ENCODE peak calls at places on chromosomes 7 and 10, in five cellular contexts. R, B, G, H and M are unnamed samples.

GRCh38 chr10:44931621-44932337 is 20.6 kb downstream of the TMEM72 start:
- DNase-seq in R (no peak), B (no peak), G (peak; percentile 61), H (no peak), M (no peak)

GRCh38 chr7:111018447-111018846 is 72.5 kb upstream of the LRRN3 start:
- DNase-seq in R (no peak), B (no peak), G (no peak), H (no peak), M (no peak)

GRCh38 chr10:113661332-113661731 is 2.5 kb downstream of the NRAP start:
- DNase-seq in R (no peak), B (no peak), G (no peak), H (no peak), M (no peak)

GRCh38 chr7:129908181-129908580 is 44.6 kb downstream of the UBE2H start:
- DNase-seq in R (no peak), B (peak; percentile 51), G (no peak), H (no peak), M (no peak)

GRCh38 chr10:24910574-24910973 is 41.8 kb downstream of the PRTFDC1 start:
- DNase-seq in R (no peak), B (no peak), G (no peak), H (no peak), M (no peak)

GRCh38 chr10:132551093-132551807 is 13.7 kb downstream of the INPP5A start:
- DNase-seq in R (peak; percentile 59), B (no peak), G (peak; percentile 61), H (no peak), M (peak; percentile 76)

GRCh38 chr10:65358565-65358964 is 1567.3 kb upstream of the LRRTM3 start:
- DNase-seq in R (no peak), B (peak; percentile 10), G (no peak), H (no peak), M (no peak)

GRCh38 chr7:74371381-74372059 is 82.2 kb upstream of the GTF2IRD1 start:
- DNase-seq in R (no peak), B (no peak), G (no peak), H (no peak), M (peak; percentile 55)

GRCh38 chr10:78581133-78581694 is 487.6 kb upstream of the ZMIZ1 start:
- DNase-seq in R (peak; percentile 26), B (no peak), G (no peak), H (no peak), M (no peak)

GRCh38 chr7:115059312-115059711 is 137.4 kb downstream of the MDFIC start:
- DNase-seq in R (no peak), B (peak; percentile 20), G (no peak), H (no peak), M (no peak)

GRCh38 chr7:44099669-44100068 is 4.5 kb upstream of the AEBP1 start:
- DNase-seq in R (no peak), B (peak; percentile 64), G (no peak), H (no peak), M (no peak)

GRCh38 chr7:44101966-44102845 is 1.9 kb upstream of the AEBP1 start:
- DNase-seq in R (no peak), B (peak; percentile 67), G (peak; percentile 65), H (no peak), M (no peak)

GRCh38 chr7:44102846-44103565 is 1.1 kb upstream of the AEBP1 start:
- DNase-seq in R (no peak), B (no peak), G (no peak), H (no peak), M (no peak)

GRCh38 chr7:44100458-44101303 is 3.5 kb upstream of the AEBP1 start:
- DNase-seq in R (no peak), B (peak; percentile 89), G (peak; percentile 65), H (no peak), M (no peak)

GRCh38 chr7:44101304-44101965 is 2.7 kb upstream of the AEBP1 start:
- DNase-seq in R (no peak), B (no peak), G (no peak), H (no peak), M (no peak)
- TF ChIP-seq CTCF in R (no peak), B (no peak), G (no peak), H (no peak), M (no peak)

GRCh38 chr10:117163061-117163953 is 25.2 kb upstream of the VAX1 start:
- DNase-seq in R (no peak), B (no peak), G (no peak), H (peak; percentile 73), M (no peak)
- TF ChIP-seq CTCF in R (no peak), B (no peak), G (no peak), H (no peak), M (no peak)

GRCh38 chr10:23035569-23035968 is 59.8 kb upstream of the MSRB2 start:
- DNase-seq in R (no peak), B (no peak), G (no peak), H (no peak), M (no peak)
- TF ChIP-seq CTCF in R (no peak), B (peak; percentile 36), G (no peak), H (no peak), M (no peak)

DNA sequence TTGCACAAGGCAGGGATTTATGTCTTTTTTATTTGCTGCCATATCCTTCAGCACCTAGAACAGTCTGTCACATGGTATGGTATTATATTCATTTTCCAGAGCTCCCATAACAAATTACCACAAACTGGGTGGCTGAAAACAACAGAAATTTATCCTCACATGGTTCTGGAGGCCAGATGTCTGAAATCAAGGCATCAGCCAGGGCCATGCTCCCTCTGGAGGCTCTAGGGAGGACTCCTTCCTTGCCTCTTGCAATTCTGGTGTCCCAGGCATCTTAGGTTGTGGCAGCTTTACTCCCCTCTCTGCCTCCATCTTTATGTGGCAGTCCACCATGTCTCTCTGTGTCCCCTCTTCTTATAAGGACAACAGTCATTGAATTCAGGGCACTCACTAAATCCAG is 43.1 kb downstream of the MET start:
- DNase-seq in R (no peak), B (no peak), G (no peak), H (no peak), M (no peak)
- TF ChIP-seq CTCF in R (no peak), B (peak; percentile 21), G (no peak), H (no peak), M (no peak)

DNA sequence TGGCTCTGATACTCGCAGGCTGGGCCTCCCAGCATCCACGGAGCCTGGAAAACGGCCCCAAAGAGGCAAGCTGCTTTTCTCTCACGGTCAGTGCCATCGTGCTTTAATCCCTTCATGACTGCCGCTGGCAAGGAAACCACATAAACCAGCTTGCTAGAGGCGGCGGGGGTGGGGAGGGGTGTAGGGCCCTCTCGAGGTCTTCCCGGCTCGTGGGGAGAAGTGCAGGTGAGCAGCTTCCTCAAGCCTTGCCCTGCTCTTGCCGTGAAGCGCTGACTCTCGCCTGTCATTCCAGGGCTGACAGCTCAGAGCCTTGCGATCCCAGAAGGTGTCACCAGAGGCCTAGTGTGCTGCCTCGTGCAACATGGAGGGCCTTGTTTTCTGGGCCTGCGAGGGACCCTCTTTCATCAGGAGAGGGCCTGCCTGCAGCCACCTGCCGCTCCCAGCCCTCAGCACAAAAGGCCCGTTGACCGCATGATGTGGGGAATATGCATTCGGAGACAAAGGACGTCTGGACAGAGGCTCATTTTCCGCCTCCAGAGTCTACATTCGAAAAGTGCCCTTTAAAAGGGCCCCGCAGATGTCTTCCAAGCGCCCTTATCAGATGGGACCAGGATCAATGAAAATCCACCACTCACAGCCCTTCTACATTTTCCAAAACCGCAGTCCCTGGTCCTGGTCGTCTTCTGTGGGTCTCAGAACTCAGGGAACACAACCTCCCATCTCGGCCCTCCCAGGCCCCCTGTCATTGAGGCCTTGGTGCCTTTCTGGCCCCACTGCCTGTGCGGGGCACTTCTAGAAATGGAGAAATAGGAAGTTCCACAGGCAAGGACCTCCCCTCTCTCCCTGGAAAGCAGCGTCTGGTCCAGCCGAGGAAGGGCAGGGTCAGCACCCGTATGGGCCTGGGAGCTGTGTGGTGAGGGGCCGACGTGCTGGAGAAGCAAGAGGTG is 58.7 kb downstream of the ZRANB1 start:
- DNase-seq in R (no peak), B (peak; percentile 45), G (peak; percentile 62), H (no peak), M (peak; percentile 53)
- TF ChIP-seq CTCF in R (no peak), B (peak; percentile 13), G (no peak), H (no peak), M (no peak)